ENCODE peak calls at places on chromosome 1, in six cellular contexts. One of them, this sample, is unnamed.

GRCh38 chr1:231232870-231233734 is 7.9 kb upstream of the GNPAT start:
- DNase-seq in effector memory CD4-positive, alpha-beta T cell: no peak
- DNase-seq in A172: no peak
- DNase-seq in stimulated activated CD8-positive, alpha-beta memory T cell treated with anti-CD3 and anti-CD28 coated beads, Interleukin-7, amount 100 ng/mL, for 24 hours: no peak
- DNase-seq in type B pancreatic cell: no peak
- DNase-seq in smooth muscle cell of the brain vasculature: no peak
- DNase-seq in this sample: no peak

GRCh38 chr1:99963041-99963795 is 6.6 kb upstream of the SLC35A3 start:
- DNase-seq in effector memory CD4-positive, alpha-beta T cell: no peak
- DNase-seq in A172: peak; percentile 40
- DNase-seq in stimulated activated CD8-positive, alpha-beta memory T cell treated with anti-CD3 and anti-CD28 coated beads, Interleukin-7, amount 100 ng/mL, for 24 hours: no peak
- DNase-seq in type B pancreatic cell: no peak
- DNase-seq in smooth muscle cell of the brain vasculature: no peak
- DNase-seq in this sample: no peak

GRCh38 chr1:66374148-66374547 is 159.8 kb upstream of the SGIP1 start:
- DNase-seq in effector memory CD4-positive, alpha-beta T cell: no peak
- DNase-seq in A172: no peak
- DNase-seq in stimulated activated CD8-positive, alpha-beta memory T cell treated with anti-CD3 and anti-CD28 coated beads, Interleukin-7, amount 100 ng/mL, for 24 hours: no peak
- DNase-seq in type B pancreatic cell: no peak
- DNase-seq in smooth muscle cell of the brain vasculature: no peak
- DNase-seq in this sample: no peak

GRCh38 chr1:182133181-182133580 is 71.7 kb upstream of the ZNF648 start:
- DNase-seq in effector memory CD4-positive, alpha-beta T cell: no peak
- DNase-seq in A172: no peak
- DNase-seq in stimulated activated CD8-positive, alpha-beta memory T cell treated with anti-CD3 and anti-CD28 coated beads, Interleukin-7, amount 100 ng/mL, for 24 hours: no peak
- DNase-seq in type B pancreatic cell: no peak
- DNase-seq in smooth muscle cell of the brain vasculature: no peak
- DNase-seq in this sample: no peak

GRCh38 chr1:198121058-198121829 is 35.6 kb upstream of the NEK7 start:
- DNase-seq in effector memory CD4-positive, alpha-beta T cell: no peak
- DNase-seq in A172: peak; percentile 89
- DNase-seq in stimulated activated CD8-positive, alpha-beta memory T cell treated with anti-CD3 and anti-CD28 coated beads, Interleukin-7, amount 100 ng/mL, for 24 hours: no peak
- DNase-seq in type B pancreatic cell: no peak
- DNase-seq in smooth muscle cell of the brain vasculature: no peak
- DNase-seq in this sample: no peak

GRCh38 chr1:184389446-184389845 is 2.6 kb downstream of the C1orf21 start:
- DNase-seq in effector memory CD4-positive, alpha-beta T cell: no peak
- DNase-seq in A172: no peak
- DNase-seq in stimulated activated CD8-positive, alpha-beta memory T cell treated with anti-CD3 and anti-CD28 coated beads, Interleukin-7, amount 100 ng/mL, for 24 hours: no peak
- DNase-seq in type B pancreatic cell: no peak
- DNase-seq in smooth muscle cell of the brain vasculature: no peak
- DNase-seq in this sample: no peak

GRCh38 chr1:2298685-2299673 is 70.9 kb downstream of the SKI start:
- DNase-seq in effector memory CD4-positive, alpha-beta T cell: no peak
- DNase-seq in A172: no peak
- DNase-seq in stimulated activated CD8-positive, alpha-beta memory T cell treated with anti-CD3 and anti-CD28 coated beads, Interleukin-7, amount 100 ng/mL, for 24 hours: no peak
- DNase-seq in type B pancreatic cell: no peak
- DNase-seq in smooth muscle cell of the brain vasculature: no peak
- DNase-seq in this sample: no peak

GRCh38 chr1:243286409-243287127 is 30.7 kb downstream of the SDCCAG8 start:
- DNase-seq in effector memory CD4-positive, alpha-beta T cell: no peak
- DNase-seq in A172: peak; percentile 31
- DNase-seq in stimulated activated CD8-positive, alpha-beta memory T cell treated with anti-CD3 and anti-CD28 coated beads, Interleukin-7, amount 100 ng/mL, for 24 hours: no peak
- DNase-seq in type B pancreatic cell: no peak
- DNase-seq in smooth muscle cell of the brain vasculature: no peak
- DNase-seq in this sample: peak; percentile 7

GRCh38 chr1:115160728-115161127 is 71.4 kb upstream of the TSPAN2 start:
- DNase-seq in effector memory CD4-positive, alpha-beta T cell: no peak
- DNase-seq in A172: no peak
- DNase-seq in stimulated activated CD8-positive, alpha-beta memory T cell treated with anti-CD3 and anti-CD28 coated beads, Interleukin-7, amount 100 ng/mL, for 24 hours: no peak
- DNase-seq in type B pancreatic cell: no peak
- DNase-seq in smooth muscle cell of the brain vasculature: no peak
- DNase-seq in this sample: no peak